ENCODE peak calls at places on chromosomes 13 and 19, in five cellular contexts. B, P, S, D and K are unnamed samples.

GRCh38 chr19:55186080-55186479 is 6.0 kb upstream of the SYT5 start:
- DNase-seq in B (no peak), P (no peak), S (no peak), D (no peak), K (no peak)

GRCh38 chr13:105370011-105370645 is 1165.3 kb downstream of the EFNB2 start:
- DNase-seq in B (no peak), P (no peak), S (no peak), D (no peak), K (no peak)

GRCh38 chr13:21976159-21976558 is 305.3 kb downstream of the FGF9 start:
- DNase-seq in B (no peak), P (no peak), S (no peak), D (no peak), K (no peak)

GRCh38 chr13:30745917-30746686 is 10.8 kb downstream of the ALOX5AP start:
- DNase-seq in B (no peak), P (no peak), S (peak; percentile 19), D (peak; percentile 81), K (no peak)

GRCh38 chr19:14343286-14343685 is 38.0 kb upstream of the ADGRE5 start:
- DNase-seq in B (no peak), P (no peak), S (peak; percentile 43), D (no peak), K (no peak)

GRCh38 chr19:30335306-30335886 is 36.8 kb upstream of the ZNF536 start:
- DNase-seq in B (no peak), P (no peak), S (no peak), D (no peak), K (no peak)

GRCh38 chr19:51690359-51691121 is 2.6 kb upstream of the SPACA6 start:
- DNase-seq in B (no peak), P (peak; percentile 48), S (peak; percentile 84), D (peak; percentile 76), K (peak; percentile 89)

GRCh38 chr19:44745386-44745831 is 3.1 kb upstream of the BCL3 start:
- DNase-seq in B (no peak), P (peak; percentile 62), S (no peak), D (no peak), K (peak; percentile 88)

GRCh38 chr19:51375504-51376221 is 3.2 kb upstream of the NKG7 start:
- DNase-seq in B (no peak), P (no peak), S (no peak), D (no peak), K (no peak)

GRCh38 chr13:91817250-91817649 is 418.8 kb downstream of the GPC5 start:
- DNase-seq in B (no peak), P (no peak), S (peak; percentile 17), D (peak; percentile 19), K (no peak)

GRCh38 chr19:30693179-30693578 is 321.0 kb downstream of the ZNF536 start:
- DNase-seq in B (no peak), P (no peak), S (peak; percentile 59), D (no peak), K (no peak)

GRCh38 chr13:97627566-97627965 is 193.6 kb downstream of the RAP2A start:
- DNase-seq in B (no peak), P (no peak), S (no peak), D (no peak), K (no peak)

GRCh38 chr19:324716-325115 is 19.9 kb downstream of the MIER2 start:
- DNase-seq in B (no peak), P (no peak), S (no peak), D (no peak), K (no peak)

GRCh38 chr13:34176636-34177035 is 358.7 kb downstream of the RFC3 start:
- DNase-seq in B (no peak), P (no peak), S (no peak), D (no peak), K (no peak)

GRCh38 chr19:11208526-11209471 is 11.5 kb upstream of the KANK2 start:
- DNase-seq in B (no peak), P (no peak), S (peak; percentile 56), D (no peak), K (no peak)

GRCh38 chr19:49689133-49690072 is at the start of gene ADM5:
- DNase-seq in B (no peak), P (peak; percentile 71), S (peak; percentile 82), D (peak; percentile 54), K (no peak)

GRCh38 chr13:59000770-59001169 is 1163.0 kb downstream of the DIAPH3 start:
- DNase-seq in B (no peak), P (no peak), S (no peak), D (no peak), K (no peak)

GRCh38 chr13:113669871-113670341 is 2.9 kb downstream of the GRK1 start:
- DNase-seq in B (no peak), P (no peak), S (no peak), D (no peak), K (peak; percentile 54)

DNA sequence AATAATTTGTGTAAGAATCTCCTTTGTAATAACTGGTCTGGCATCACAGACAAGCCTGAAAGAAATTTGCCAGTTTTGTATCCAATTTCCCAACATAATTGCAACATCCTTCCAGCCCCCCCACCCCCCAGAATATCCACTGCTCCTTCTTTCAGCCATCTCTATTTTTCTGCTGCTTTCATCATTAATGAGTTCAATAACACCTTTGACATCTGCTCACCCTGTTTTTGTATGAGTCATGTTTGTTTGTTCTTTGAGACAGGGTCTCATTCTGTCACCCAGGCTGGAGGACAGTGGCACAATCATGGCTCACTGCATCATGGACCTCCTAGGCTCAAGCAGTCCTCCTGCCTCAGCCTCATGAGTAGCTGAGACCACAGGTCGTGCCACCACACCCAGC is 6.9 kb upstream of the ZC3H4 start:
- DNase-seq in B (no peak), P (no peak), S (no peak), D (no peak), K (no peak)
- TF ChIP-seq POLR2AphosphoS5 in B (no peak), P (no peak), S (no peak), D (no peak), K (no peak)

DNA sequence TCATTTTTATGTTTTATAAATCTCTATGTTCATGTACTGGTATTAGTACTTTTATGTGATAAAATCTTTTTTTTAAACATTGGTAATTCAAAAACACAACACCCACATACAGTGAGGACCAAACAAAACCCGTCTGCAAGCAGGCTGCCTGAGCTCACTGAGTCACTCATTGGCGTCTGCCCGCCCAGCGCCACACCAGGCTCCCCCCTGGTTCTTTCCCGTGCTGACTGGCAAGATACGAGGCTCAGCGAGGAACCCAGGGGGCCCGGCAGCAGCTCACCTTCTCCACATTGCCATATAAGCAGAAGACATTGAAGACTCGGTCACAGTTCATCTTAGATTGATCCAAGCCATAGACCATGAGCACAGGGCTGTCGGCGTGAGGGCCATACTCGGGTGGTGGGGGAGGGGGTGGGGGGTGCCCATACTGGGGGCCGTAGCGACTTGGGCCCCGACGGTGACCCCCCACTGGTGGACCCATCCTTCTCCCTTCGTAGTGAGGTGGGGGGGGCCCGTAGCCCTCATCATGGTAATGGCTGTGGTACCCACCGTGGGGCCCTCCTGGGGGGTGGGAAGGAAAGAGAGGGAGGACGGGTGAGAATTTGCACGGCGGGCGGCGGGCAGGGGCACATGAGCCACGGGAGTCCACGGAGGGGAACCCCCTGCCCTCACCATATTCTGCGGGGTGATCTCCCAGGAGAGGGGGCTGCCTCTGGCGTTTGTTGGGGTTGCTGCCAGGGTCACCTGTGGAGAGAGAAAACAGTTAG is 8.4 kb upstream of the ECH1 start:
- DNase-seq in B (no peak), P (no peak), S (no peak), D (no peak), K (no peak)
- TF ChIP-seq POLR2AphosphoS5 in B (no peak), P (no peak), S (no peak), D (no peak), K (no peak)

GRCh38 chr19:1826557-1827521 is 14.8 kb upstream of the ATP8B3 start:
- DNase-seq in B (no peak), P (no peak), S (peak; percentile 58), D (no peak), K (no peak)
- TF ChIP-seq POLR2AphosphoS5 in B (no peak), P (no peak), S (no peak), D (no peak), K (no peak)

GRCh38 chr19:18160792-18161690 is 8.1 kb downstream of the PIK3R2 start:
- DNase-seq in B (no peak), P (peak; percentile 51), S (peak; percentile 97), D (peak; percentile 45), K (peak; percentile 83)
- TF ChIP-seq POLR2AphosphoS5 in B (peak; percentile 22), P (no peak), S (no peak), D (no peak), K (no peak)

DNA sequence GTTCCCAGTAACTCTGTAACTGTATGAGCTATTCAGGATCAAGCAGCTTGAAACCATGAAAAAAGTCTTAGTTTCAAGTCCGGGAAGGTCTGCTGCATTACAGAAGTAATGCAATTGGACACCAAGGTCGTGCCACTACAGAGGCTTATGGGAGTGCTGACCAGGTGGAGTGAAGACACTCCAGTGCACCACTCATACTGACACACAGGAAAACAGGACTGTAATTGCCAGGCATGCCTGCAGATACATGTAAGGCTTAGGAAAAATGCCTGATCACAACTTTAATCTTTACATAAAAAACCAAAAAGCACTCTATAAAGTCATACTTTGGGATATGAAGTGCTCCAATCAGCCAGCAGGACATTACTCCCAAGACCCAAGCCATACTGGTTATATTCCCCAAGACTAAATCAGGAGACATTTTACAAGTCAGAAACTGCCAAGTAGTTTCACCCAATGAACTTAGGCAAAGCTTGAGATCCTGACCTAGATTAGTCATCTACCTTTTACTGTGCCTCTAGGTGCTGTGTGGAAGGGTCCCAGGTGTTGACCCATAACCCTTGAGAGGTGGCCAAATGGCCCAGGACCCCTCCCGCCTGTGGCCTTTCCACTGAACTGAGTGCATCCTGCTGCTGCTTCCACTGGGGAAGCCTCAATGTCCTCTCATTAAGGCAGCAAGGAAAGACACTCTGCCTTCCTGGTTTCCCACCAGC is 27.5 kb downstream of the ANKRD10 start:
- DNase-seq in B (no peak), P (no peak), S (no peak), D (no peak), K (no peak)
- TF ChIP-seq POLR2AphosphoS5 in B (peak; percentile 46), P (no peak), S (no peak), D (no peak), K (no peak)

GRCh38 chr19:41997121-41997850 is 3.3 kb upstream of the ATP1A3 start:
- DNase-seq in B (no peak), P (peak; percentile 24), S (peak; percentile 62), D (no peak), K (no peak)
- TF ChIP-seq POLR2AphosphoS5 in B (peak; percentile 13), P (no peak), S (no peak), D (no peak), K (no peak)

GRCh38 chr19:48252625-48253024 is 3.1 kb downstream of the CARD8 start:
- DNase-seq in B (no peak), P (no peak), S (no peak), D (no peak), K (no peak)

GRCh38 chr19:48254529-48254970 is 1.2 kb downstream of the CARD8 start:
- DNase-seq in B (no peak), P (no peak), S (no peak), D (no peak), K (no peak)

GRCh38 chr19:48253999-48254398 is 1.7 kb downstream of the CARD8 start:
- DNase-seq in B (no peak), P (no peak), S (no peak), D (no peak), K (no peak)

GRCh38 chr19:48255376-48256303 is at the start of gene CARD8:
- DNase-seq in B (peak; percentile 53), P (peak; percentile 80), S (peak; percentile 73), D (peak; percentile 94), K (peak; percentile 89)

DNA sequence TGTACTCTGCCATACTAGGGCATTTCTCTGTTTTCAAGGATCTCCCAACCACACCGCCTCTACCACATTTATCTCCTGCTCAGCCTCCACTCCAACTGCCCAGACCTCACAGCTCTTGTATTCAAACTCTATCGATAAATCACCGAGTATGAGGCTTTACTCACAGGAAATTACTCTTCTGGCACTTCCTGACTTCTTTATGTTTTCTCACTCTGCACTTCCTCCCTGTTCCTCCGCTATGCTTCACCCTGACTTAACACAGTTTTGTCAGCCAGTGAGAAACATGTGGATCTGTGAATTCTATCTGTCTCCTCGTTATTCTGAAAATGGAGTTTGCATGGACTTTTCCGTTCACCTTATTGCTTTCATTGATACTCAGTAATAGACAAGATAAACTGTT is 2.6 kb upstream of the CARD8 start:
- DNase-seq in B (no peak), P (no peak), S (no peak), D (peak; percentile 80), K (no peak)
- TF ChIP-seq POLR2AphosphoS5 in B (no peak), P (no peak), S (no peak), D (peak; percentile 70), K (no peak)